ENCODE peak calls at places on chromosomes 3 and 15, in ten cellular contexts. V is adrenal gland; D is esophagus muscularis mucosa; G is SHP77; O is MM.1S; X is CD4-positive, alpha-beta memory T cell; Y is stimulated activated CD4-positive, alpha-beta T cell treated with anti-CD3 and anti-CD28 coated beads, Interleukin-2, amount 100 ng/mL, for 24 hours; L is breast epithelium; R is pancreas; C is CD8-positive, alpha-beta memory T cell. I is an unnamed sample.

GRCh38 chr15:58491151-58491473 is 59.3 kb downstream of the LIPC start:
- DNase-seq in O (no peak), Y (no peak), V (no peak), C (no peak), X (no peak), D (no peak), L (peak), R (no peak), G (no peak), I (no peak)

GRCh38 chr3:150236683-150237082 is 171.4 kb upstream of the TSC22D2 start:
- DNase-seq in G (no peak), V (no peak), Y (no peak), D (no peak), X (no peak), C (no peak), O (no peak), L (no peak), R (no peak), I (no peak)

GRCh38 chr15:68311464-68311835 is 33.9 kb downstream of the FEM1B start:
- DNase-seq in O (no peak), C (no peak), D (peak), X (no peak), R (no peak), L (no peak), Y (no peak), G (no peak), V (no peak), I (no peak)

GRCh38 chr3:16350953-16351318 is 85.9 kb downstream of the OXNAD1 start:
- DNase-seq in D (no peak), R (no peak), V (no peak), O (no peak), L (no peak), Y (no peak), C (no peak), X (no peak), G (no peak), I (no peak)

GRCh38 chr3:101381809-101382208 is 61.4 kb upstream of the IMPG2 start:
- DNase-seq in O (peak), G (peak), L (no peak), C (no peak), Y (no peak), D (no peak), V (no peak), X (peak), R (no peak), I (no peak)

GRCh38 chr3:152269423-152270144 is 855 bp downstream of the MBNL1 start:
- DNase-seq in D (peak), C (peak), V (peak), G (peak), R (peak), Y (no peak), L (peak), O (peak), X (peak), I (peak)

GRCh38 chr15:25736451-25736850 is 126.7 kb downstream of the ATP10A start:
- DNase-seq in C (no peak), O (no peak), Y (no peak), X (no peak), L (no peak), R (no peak), D (no peak), V (no peak), G (no peak), I (no peak)

GRCh38 chr3:81709606-81710005 is 51.8 kb downstream of the GBE1 start:
- DNase-seq in C (no peak), R (no peak), V (no peak), G (no peak), D (no peak), Y (no peak), L (no peak), X (no peak), O (no peak), I (no peak)

GRCh38 chr3:169072494-169072893 is 591.0 kb downstream of the MECOM start:
- DNase-seq in L (no peak), X (no peak), R (no peak), D (no peak), G (no peak), Y (no peak), V (no peak), O (no peak), C (no peak), I (no peak)

GRCh38 chr3:127690106-127690505 is 17.4 kb downstream of the ABTB1 start:
- DNase-seq in L (no peak), G (no peak), V (peak), C (no peak), Y (no peak), O (no peak), X (no peak), R (no peak), D (no peak), I (no peak)

GRCh38 chr15:85710340-85710842 is 84.3 kb downstream of the KLHL25 start:
- DNase-seq in R (no peak), Y (peak), D (no peak), O (no peak), C (no peak), X (no peak), V (no peak), L (no peak), G (no peak), I (no peak)

GRCh38 chr3:12303532-12303931 is 14.7 kb downstream of the PPARG start:
- DNase-seq in Y (no peak), R (no peak), O (no peak), G (no peak), L (no peak), D (no peak), X (no peak), V (no peak), C (no peak), I (no peak)

GRCh38 chr3:119604878-119605277 is 7.2 kb downstream of the PLA1A start:
- DNase-seq in G (no peak), L (no peak), X (no peak), C (no peak), Y (no peak), O (no peak), D (no peak), V (no peak), R (no peak), I (no peak)

GRCh38 chr3:182739619-182740018 is 53.7 kb upstream of the ATP11B start:
- DNase-seq in R (no peak), G (no peak), V (no peak), Y (no peak), C (no peak), L (no peak), O (no peak), X (no peak), D (no peak), I (no peak)

GRCh38 chr15:70182858-70183695 is 85.4 kb upstream of the TLE3 start:
- DNase-seq in C (no peak), X (no peak), O (peak), R (no peak), D (no peak), V (no peak), L (no peak), G (no peak), Y (no peak), I (no peak)

GRCh38 chr15:22884344-22884743 is 45.9 kb downstream of the NIPA2 start:
- DNase-seq in Y (peak), V (no peak), D (no peak), L (no peak), X (no peak), C (no peak), G (no peak), R (no peak), O (no peak), I (no peak)

GRCh38 chr3:17874630-17875029 is 132.2 kb upstream of the TBC1D5 start:
- DNase-seq in V (no peak), R (no peak), D (no peak), O (no peak), Y (no peak), X (no peak), G (no peak), C (no peak), L (no peak), I (no peak)

GRCh38 chr3:179015551-179016020 is 56.0 kb downstream of the ZMAT3 start:
- DNase-seq in D (no peak), O (peak), L (no peak), R (peak), C (peak), Y (peak), X (peak), G (peak), V (no peak), I (peak)

GRCh38 chr3:120559228-120560061 is 36.7 kb upstream of the NDUFB4 start:
- DNase-seq in Y (no peak), D (no peak), L (no peak), V (peak), R (no peak), C (no peak), X (no peak), G (peak), O (no peak), I (no peak)

I was measured in stomach.